ENCODE peak calls at places on chromosome 15, in nine cellular contexts. Z is esophagus muscularis mucosa, R is IMR-90, V is HepG2, I is endothelial cell of umbilical vein, H is sigmoid colon, S is breast epithelium, E is heart left ventricle, Q is testis. K is an unnamed sample.

GRCh38 chr15:27017168-27017809 is 46.3 kb downstream of the GABRG3 start:
- DNase-seq in Z (no peak), R (peak; percentile 58), V (peak; percentile 73), I (peak; percentile 6), H (no peak), S (no peak), E (no peak), Q (peak; percentile 83), K (peak; percentile 55)

GRCh38 chr15:100125627-100126231 is 216.0 kb downstream of the ADAMTS17 start:
- DNase-seq in Z (no peak), R (no peak), V (no peak), I (no peak), H (peak; percentile 91), S (peak; percentile 40), E (no peak), Q (peak; percentile 85), K (peak; percentile 35)

GRCh38 chr15:99966815-99967214 is 233.6 kb upstream of the LYSMD4 start:
- DNase-seq in Z (no peak), R (no peak), V (no peak), I (no peak), H (no peak), S (no peak), E (no peak), Q (no peak), K (no peak)

GRCh38 chr15:69701198-69701597 is 248.6 kb downstream of the RPLP1 start:
- DNase-seq in Z (no peak), R (no peak), V (no peak), I (no peak), H (no peak), S (no peak), E (no peak), Q (no peak), K (no peak)

GRCh38 chr15:88954431-88955277 is 41.5 kb upstream of the MFGE8 start:
- DNase-seq in Z (no peak), R (no peak), V (no peak), I (no peak), H (no peak), S (no peak), E (peak; percentile 67), Q (no peak), K (no peak)

GRCh38 chr15:40364259-40364658 is 6.2 kb downstream of the DISP2 start:
- DNase-seq in Z (no peak), R (no peak), V (no peak), I (no peak), H (no peak), S (no peak), E (no peak), Q (no peak), K (no peak)

GRCh38 chr15:56291741-56292140 is 48.1 kb upstream of the RFX7 start:
- DNase-seq in Z (no peak), R (no peak), V (no peak), I (no peak), H (no peak), S (no peak), E (no peak), Q (no peak), K (no peak)

GRCh38 chr15:40618906-40619305 is 24.9 kb downstream of the KNL1 start:
- DNase-seq in Z (no peak), R (peak; percentile 8), V (no peak), I (no peak), H (no peak), S (no peak), E (no peak), Q (no peak), K (no peak)

GRCh38 chr15:26771168-26771916 is 1.5 kb downstream of the GABRB3 start:
- DNase-seq in Z (no peak), R (no peak), V (peak; percentile 2), I (no peak), H (no peak), S (no peak), E (no peak), Q (peak; percentile 73), K (peak; percentile 38)

GRCh38 chr15:91055548-91056331 is 33.3 kb upstream of the VPS33B start:
- DNase-seq in Z (no peak), R (peak; percentile 55), V (peak; percentile 38), I (peak; percentile 47), H (peak; percentile 72), S (peak; percentile 57), E (no peak), Q (peak; percentile 71), K (peak; percentile 74)

DNA sequence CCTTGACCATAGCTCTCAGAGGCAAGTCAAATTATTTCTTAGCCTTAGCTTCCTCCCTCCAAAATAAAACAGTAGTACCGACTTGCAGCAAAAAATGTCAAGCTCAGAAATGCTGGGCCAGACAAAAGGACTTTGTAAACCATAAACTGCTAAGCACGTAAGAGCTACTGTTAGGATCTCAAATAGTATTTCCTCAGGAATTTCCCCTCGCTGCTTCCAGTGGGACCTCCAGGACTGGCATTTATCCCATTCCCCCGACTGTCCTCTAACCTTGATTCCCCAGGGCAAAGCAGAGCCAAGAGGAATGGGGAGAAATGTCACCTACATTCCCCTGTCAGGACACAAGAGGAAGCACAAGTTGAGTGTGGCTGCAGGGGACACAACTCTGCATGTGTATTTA is 4.4 kb downstream of the STOML1 start:
- DNase-seq in Z (no peak), R (no peak), V (no peak), I (peak; percentile 49), H (no peak), S (no peak), E (no peak), Q (no peak), K (no peak)
- H3K4me1 ChIP-seq in Z (peaks cover 91% of the 10 kb centered on the region), R (peaks cover 48% of the 10 kb centered on the region), V (peaks cover 16% of the 10 kb centered on the region), I (peaks cover 58% of the 10 kb centered on the region), H (peaks cover 69% of the 10 kb centered on the region), S (peaks cover 24% of the 10 kb centered on the region), E (peaks cover 34% of the 10 kb centered on the region), Q (peaks cover 53% of the 10 kb centered on the region), K (peaks cover 59% of the 10 kb centered on the region)

GRCh38 chr15:47542312-47543094 is 174.8 kb upstream of the SEMA6D start:
- DNase-seq in Z (no peak), R (no peak), V (no peak), I (no peak), H (no peak), S (no peak), E (no peak), Q (no peak), K (no peak)
- TF ChIP-seq POLR2A in Z (no peak), R (no peak), V (no peak), I (no peak), H (no peak), S (no peak), E (no peak), Q (no peak), K (no peak)

GRCh38 chr15:67758610-67759300 is 66.6 kb upstream of the SKOR1 start:
- DNase-seq in Z (no peak), R (no peak), V (no peak), I (no peak), H (no peak), S (no peak), E (no peak), Q (no peak), K (no peak)
- H3K4me1 ChIP-seq in Z (no peaks in the 10 kb centered on the region), R (no peaks in the 10 kb centered on the region), V (peaks cover 16% of the 10 kb centered on the region), I (no peaks in the 10 kb centered on the region), H (peaks cover 6% of the 10 kb centered on the region), S (no peaks in the 10 kb centered on the region), E (no peaks in the 10 kb centered on the region), Q (peaks cover 2% of the 10 kb centered on the region), K (peaks cover 7% of the 10 kb centered on the region)

GRCh38 chr15:63041982-63042878 is at the start of gene TPM1:
- DNase-seq in Z (peak; percentile 97), R (peak; percentile 93), V (peak; percentile 73), I (peak; percentile 91), H (peak; percentile 97), S (peak; percentile 92), E (peak; percentile 94), Q (peak; percentile 77), K (peak; percentile 81)
- TF ChIP-seq POLR2A in Z (peak; percentile 73), R (peak; percentile 97), V (peak; percentile 0), I (peak; percentile 91), H (peak; percentile 95), S (peak; percentile 77), E (peak; percentile 98), Q (no peak), K (peak; percentile 96)

DNA sequence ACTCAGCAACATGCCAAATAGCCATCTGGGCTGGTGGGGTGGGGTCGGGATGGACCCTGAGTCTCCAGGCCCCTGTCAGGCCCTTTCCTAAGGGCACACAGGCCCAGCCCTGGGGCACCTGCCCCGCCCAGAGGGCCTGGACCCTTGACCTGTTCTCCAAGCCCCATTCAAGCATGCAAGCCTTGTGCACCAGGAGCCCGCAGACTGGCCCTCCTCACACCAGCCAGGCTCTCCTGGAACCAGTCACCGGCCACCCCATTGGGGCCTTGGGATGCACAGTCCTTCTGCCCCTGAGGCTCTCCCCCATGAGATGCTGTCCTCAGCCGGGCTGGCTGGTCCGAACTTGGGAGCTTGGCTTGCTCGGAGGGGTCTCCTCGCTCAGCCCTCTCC is 20.6 kb upstream of the KLF13 start:
- DNase-seq in Z (peak; percentile 85), R (no peak), V (no peak), I (no peak), H (peak; percentile 45), S (no peak), E (no peak), Q (peak; percentile 1), K (no peak)
- H3K4me1 ChIP-seq in Z (peaks cover 46% of the 10 kb centered on the region), R (no peaks in the 10 kb centered on the region), V (peaks cover 63% of the 10 kb centered on the region), I (no peaks in the 10 kb centered on the region), H (no peaks in the 10 kb centered on the region), S (no peaks in the 10 kb centered on the region), E (peaks cover 9% of the 10 kb centered on the region), Q (peaks cover 6% of the 10 kb centered on the region), K (no peaks in the 10 kb centered on the region)

GRCh38 chr15:60396100-60396499 is 1.7 kb downstream of the ANXA2 start:
- DNase-seq in Z (no peak), R (no peak), V (no peak), I (no peak), H (no peak), S (peak; percentile 61), E (no peak), Q (no peak), K (no peak)

GRCh38 chr15:60396560-60396963 is 1.2 kb downstream of the ANXA2 start:
- DNase-seq in Z (no peak), R (no peak), V (no peak), I (no peak), H (no peak), S (no peak), E (no peak), Q (no peak), K (no peak)

GRCh38 chr15:60396964-60397771 is 618 bp downstream of the ANXA2 start:
- DNase-seq in Z (no peak), R (peak; percentile 68), V (no peak), I (no peak), H (peak; percentile 83), S (peak; percentile 67), E (peak; percentile 80), Q (peak; percentile 64), K (peak; percentile 52)

GRCh38 chr15:60399246-60399915 is 1.6 kb upstream of the ANXA2 start:
- DNase-seq in Z (no peak), R (no peak), V (no peak), I (no peak), H (peak; percentile 68), S (no peak), E (no peak), Q (no peak), K (peak; percentile 23)

DNA sequence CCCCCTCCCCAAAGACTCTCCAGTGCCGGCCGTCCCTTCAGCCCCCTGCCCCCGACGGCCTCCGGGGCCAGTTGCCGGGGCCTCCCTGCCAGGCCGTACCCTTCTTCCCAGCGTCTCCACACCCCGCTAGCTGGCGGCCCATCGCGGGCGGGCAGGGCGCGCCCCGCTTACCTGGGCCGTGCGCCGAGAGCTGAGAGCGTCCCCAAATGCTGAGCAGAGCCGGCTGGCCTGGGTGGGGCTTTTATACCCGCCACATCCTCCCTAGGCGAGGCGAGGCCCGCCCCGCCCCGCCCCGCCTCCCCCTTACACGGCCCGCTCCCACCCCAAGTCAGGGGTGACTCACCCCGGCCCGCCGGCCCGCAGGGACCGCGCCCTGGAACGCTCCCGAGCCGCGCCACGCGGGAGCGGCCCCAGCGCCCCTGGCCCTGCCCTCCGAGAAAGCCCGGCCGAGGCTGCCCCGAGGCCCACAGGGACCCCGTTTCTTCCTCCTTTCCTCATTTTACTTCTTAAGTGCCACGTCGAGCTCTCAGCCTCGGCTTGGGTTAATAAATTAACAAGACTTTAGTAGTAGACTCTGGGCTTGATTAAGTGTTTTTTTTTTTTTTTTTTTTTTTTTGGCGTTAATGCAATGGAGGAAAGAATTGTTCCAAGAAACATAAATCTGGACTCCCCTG is at the start of gene ANXA2:
- DNase-seq in Z (peak; percentile 95), R (peak; percentile 84), V (no peak), I (peak; percentile 80), H (peak; percentile 95), S (peak; percentile 86), E (peak; percentile 94), Q (peak; percentile 78), K (peak; percentile 86)
- TF ChIP-seq POLR2A in Z (peak; percentile 92), R (peak; percentile 95), V (no peak), I (peak; percentile 96), H (peak; percentile 50), S (peak; percentile 86), E (peak; percentile 83), Q (no peak), K (peak; percentile 95)

K was measured in body of pancreas.